ENCODE peak calls at places on chromosome 12, in four cellular contexts. N is GM23248; Y is activated T-helper 2 cell treated with anti-CD3 and anti-CD28 coated beads, Interferon-gamma antibody, Interleukin-2, Interleukin-4, amounts not matched to agents 10 μg/mL and 5 μg/mL and 100 μg/mL, durations not matched to agents 14 hours and 24 hours and 36 hours; D is astrocyte of the cerebellum. E is an unnamed sample.
A peak's percentile ranks its signal among the peaks of the same experiment; 100 is the strongest.

GRCh38 chr12:132389066-132389465 is 59.7 kb upstream of the GALNT9 start:
- DNase-seq in N (no peak), Y (no peak), D (no peak), E (no peak)

GRCh38 chr12:65607271-65607880 is 216.9 kb upstream of the HMGA2 start:
- DNase-seq in N (no peak), Y (no peak), D (no peak), E (no peak)

GRCh38 chr12:10366875-10367274 is 23.0 kb downstream of the KLRK1 start:
- DNase-seq in N (peak; percentile 63), Y (no peak), D (no peak), E (no peak)

GRCh38 chr12:64036414-64036813 is 185.7 kb downstream of the KICS2 start:
- DNase-seq in N (peak; percentile 16), Y (no peak), D (peak; percentile 5), E (peak; percentile 19)

GRCh38 chr12:101634724-101635123 is 40.0 kb downstream of the MYBPC1 start:
- DNase-seq in N (no peak), Y (no peak), D (no peak), E (no peak)

GRCh38 chr12:12685305-12685704 is 10.7 kb downstream of the GPR19 start:
- DNase-seq in N (no peak), Y (no peak), D (no peak), E (no peak)

GRCh38 chr12:94640134-94640928 is 10.0 kb downstream of the TMCC3 start:
- DNase-seq in N (peak; percentile 34), Y (peak; percentile 56), D (peak; percentile 90), E (no peak)

GRCh38 chr12:93025145-93026103 is 96.3 kb upstream of the EEA1 start:
- DNase-seq in N (peak; percentile 73), Y (no peak), D (peak; percentile 61), E (peak; percentile 69)

GRCh38 chr12:27293463-27293862 is 39.2 kb upstream of the BMAL2 start:
- DNase-seq in N (no peak), Y (no peak), D (peak; percentile 38), E (no peak)

GRCh38 chr12:109931143-109931542 is 31.1 kb downstream of the TCHP start:
- DNase-seq in N (no peak), Y (no peak), D (no peak), E (no peak)

GRCh38 chr12:125104978-125105377 is 39.7 kb downstream of the AACS start:
- DNase-seq in N (no peak), Y (no peak), D (no peak), E (no peak)

GRCh38 chr12:6927999-6928702 is 392 bp downstream of the ATN1 start:
- DNase-seq in N (peak; percentile 48), Y (no peak), D (no peak), E (peak; percentile 59)

GRCh38 chr12:105201389-105201788 is 34.6 kb downstream of the APPL2 start:
- DNase-seq in N (no peak), Y (no peak), D (no peak), E (no peak)

GRCh38 chr12:83042441-83043215 is 355.9 kb downstream of the TMTC2 start:
- DNase-seq in N (peak; percentile 28), Y (no peak), D (peak; percentile 19), E (peak; percentile 17)

GRCh38 chr12:124646385-124647230 is 79.2 kb upstream of the NCOR2 start:
- DNase-seq in N (peak; percentile 22), Y (no peak), D (no peak), E (peak; percentile 13)

GRCh38 chr12:41596190-41596589 is 408.1 kb downstream of the PDZRN4 start:
- DNase-seq in N (no peak), Y (no peak), D (no peak), E (no peak)

GRCh38 chr12:127588224-127588623 is 678.7 kb upstream of the TMEM132C start:
- DNase-seq in N (peak; percentile 95), Y (no peak), D (peak; percentile 93), E (peak; percentile 73)

GRCh38 chr12:31491819-31492598 is 98.9 kb downstream of the DENND5B start:
- DNase-seq in N (peak; percentile 87), Y (no peak), D (peak; percentile 87), E (peak; percentile 58)

GRCh38 chr12:122021822-122022392 is at the start of gene BCL7A:
- DNase-seq in N (peak; percentile 77), Y (peak; percentile 56), D (peak; percentile 34), E (peak; percentile 92)

GRCh38 chr12:118307069-118307954 is 65.4 kb downstream of the TAOK3 start:
- DNase-seq in N (peak; percentile 95), Y (no peak), D (peak; percentile 79), E (peak; percentile 81)

GRCh38 chr12:46770501-46771183 is 55.2 kb downstream of the SLC38A4 start:
- DNase-seq in N (peak; percentile 55), Y (no peak), D (no peak), E (peak; percentile 40)

GRCh38 chr12:63826002-63826585 is 18.4 kb upstream of the SRGAP1 start:
- DNase-seq in N (peak; percentile 86), Y (no peak), D (peak; percentile 51), E (peak; percentile 83)